ENCODE peak calls at places on chromosomes 3 and 15, in six cellular contexts. J is NCI-H510A treated with DMSO at 0.1 percent for 48 hours, B is endothelial cell, L is endothelial cell of umbilical vein, U is HT-29, D is iris pigment epithelial cell. S is an unnamed sample.

GRCh38 chr3:194801378-194802124 is 115.9 kb downstream of the FAM43A start:
- DNase-seq in J (no peak), B (no peak), L (peak), U (no peak), D (no peak), S (no peak)

GRCh38 chr15:28094732-28095521 is 4.2 kb downstream of the OCA2 start:
- DNase-seq in J (no peak), B (peak), L (no peak), U (no peak), D (no peak), S (no peak)

GRCh38 chr15:33377239-33377638 is 66.5 kb downstream of the RYR3 start:
- DNase-seq in J (no peak), B (no peak), L (no peak), U (no peak), D (no peak), S (no peak)

GRCh38 chr3:170180107-170180951 is 1.2 kb downstream of the PHC3 start:
- DNase-seq in J (no peak), B (no peak), L (peak), U (peak), D (peak), S (peak)

GRCh38 chr3:30293621-30294240 is 312.7 kb upstream of the TGFBR2 start:
- DNase-seq in J (no peak), B (no peak), L (peak), U (no peak), D (peak), S (no peak)

GRCh38 chr15:77966540-77967290 is 110.8 kb downstream of the TBC1D2B start:
- DNase-seq in J (peak), B (peak), L (peak), U (peak), D (peak), S (peak)

GRCh38 chr3:187679638-187680396 is 9.6 kb upstream of the SST start:
- DNase-seq in J (peak), B (peak), L (peak), U (peak), D (peak), S (peak)

GRCh38 chr15:25065286-25065685 is 110.5 kb downstream of the SNRPN start:
- DNase-seq in J (no peak), B (no peak), L (no peak), U (no peak), D (no peak), S (no peak)

GRCh38 chr3:139107424-139108252 is 62.9 kb upstream of the PRR23C start:
- DNase-seq in J (no peak), B (no peak), L (no peak), U (no peak), D (no peak), S (no peak)

GRCh38 chr15:56913670-56914069 is 4.8 kb upstream of the TCF12 start:
- DNase-seq in J (no peak), B (no peak), L (peak), U (no peak), D (peak), S (no peak)

S was measured in AML-193.